ENCODE peak calls at places on chromosome 16, in ten cellular contexts. D is heart left ventricle, K is gastrocnemius medialis, I is foreskin fibroblast, R is psoas muscle, A is transverse colon, M is fibroblast of mammary gland, L is breast epithelium, B is NB4, Q is thoracic aorta. N is an unnamed sample.

GRCh38 chr16:660459-661183 is 7.3 kb upstream of the RHOT2 start:
- DNase-seq in M (peak), I (peak), A (peak), B (no peak), R (peak), L (peak), K (peak), D (peak), Q (no peak), N (peak)

GRCh38 chr16:3095869-3096268 is 3.2 kb downstream of the ZSCAN10 start:
- DNase-seq in M (peak), A (peak), I (no peak), L (no peak), R (no peak), Q (no peak), K (no peak), B (peak), D (no peak), N (no peak)

GRCh38 chr16:17227278-17227677 is 243.5 kb downstream of the XYLT1 start:
- DNase-seq in K (no peak), M (no peak), Q (no peak), A (no peak), I (no peak), D (no peak), R (no peak), L (no peak), B (no peak), N (no peak)

GRCh38 chr16:11401161-11402050 is 56.1 kb downstream of the RMI2 start:
- DNase-seq in I (no peak), Q (no peak), B (no peak), M (no peak), A (no peak), L (peak), K (peak), D (peak), R (peak), N (no peak)

GRCh38 chr16:55508941-55509920 is at the start of gene LPCAT2:
- DNase-seq in K (peak), A (peak), R (peak), L (peak), I (peak), D (peak), M (peak), B (peak), Q (no peak), N (peak)

GRCh38 chr16:10981697-10982216 is 37.4 kb downstream of the CLEC16A start:
- DNase-seq in L (no peak), K (no peak), M (no peak), I (no peak), A (no peak), B (peak), D (no peak), Q (no peak), R (no peak), N (no peak)

GRCh38 chr16:61915569-61915968 is 120.7 kb downstream of the CDH8 start:
- DNase-seq in I (no peak), R (no peak), D (no peak), Q (no peak), L (no peak), A (no peak), M (no peak), K (no peak), B (peak), N (no peak)

GRCh38 chr16:73015612-73016487 is 32.1 kb downstream of the ZFHX3 start:
- DNase-seq in B (peak), Q (no peak), I (no peak), L (peak), R (peak), M (no peak), D (no peak), K (peak), A (peak), N (no peak)

GRCh38 chr16:3023415-3023668 is 400 bp downstream of the HCFC1R1 start:
- DNase-seq in L (peak), Q (peak), K (peak), M (peak), I (peak), B (no peak), D (peak), A (no peak), R (no peak), N (peak)

GRCh38 chr16:71723537-71724319 is 773 bp downstream of the PHLPP2 start:
- DNase-seq in L (peak), M (peak), R (peak), I (peak), Q (peak), B (peak), A (peak), D (peak), K (peak), N (no peak)

GRCh38 chr16:85626191-85626951 is 13.2 kb downstream of the GSE1 start:
- DNase-seq in B (no peak), D (peak), A (no peak), L (no peak), M (no peak), Q (no peak), K (no peak), I (no peak), R (no peak), N (no peak)

GRCh38 chr16:23128056-23128455 is 21.2 kb downstream of the USP31 start:
- DNase-seq in I (peak), R (no peak), D (no peak), M (peak), K (no peak), Q (no peak), B (no peak), A (no peak), L (no peak), N (no peak)

GRCh38 chr16:17068524-17068923 is 402.2 kb downstream of the XYLT1 start:
- DNase-seq in K (no peak), I (no peak), Q (no peak), R (no peak), L (no peak), A (no peak), D (no peak), M (no peak), B (no peak), N (no peak)

GRCh38 chr16:74281285-74281684 is 15.3 kb upstream of the PSMD7 start:
- DNase-seq in L (no peak), M (no peak), B (no peak), I (no peak), Q (no peak), D (no peak), A (no peak), R (no peak), K (no peak), N (no peak)

GRCh38 chr16:68235105-68235881 is 634 bp downstream of the ESRP2 start:
- DNase-seq in L (peak), D (peak), R (peak), Q (no peak), A (peak), K (peak), B (no peak), M (no peak), I (no peak), N (no peak)

GRCh38 chr16:26856271-26856670 is 210.5 kb upstream of the C16orf82 start:
- DNase-seq in Q (no peak), R (no peak), D (no peak), L (no peak), K (no peak), I (no peak), A (no peak), B (no peak), M (no peak), N (no peak)

GRCh38 chr16:87284183-87284582 is 33.0 kb downstream of the C16orf95 start:
- DNase-seq in D (no peak), M (no peak), K (no peak), R (no peak), L (no peak), B (no peak), A (no peak), I (no peak), Q (no peak), N (no peak)

GRCh38 chr16:69698404-69698803 is 28.0 kb downstream of the NQO1 start:
- DNase-seq in R (no peak), A (no peak), I (no peak), Q (no peak), K (no peak), L (no peak), B (no peak), D (no peak), M (no peak), N (no peak)

GRCh38 chr16:49600976-49601375 is 227.4 kb downstream of the C16orf78 start:
- DNase-seq in L (no peak), Q (no peak), B (no peak), R (no peak), K (no peak), I (no peak), D (no peak), A (no peak), M (no peak), N (no peak)

DNA sequence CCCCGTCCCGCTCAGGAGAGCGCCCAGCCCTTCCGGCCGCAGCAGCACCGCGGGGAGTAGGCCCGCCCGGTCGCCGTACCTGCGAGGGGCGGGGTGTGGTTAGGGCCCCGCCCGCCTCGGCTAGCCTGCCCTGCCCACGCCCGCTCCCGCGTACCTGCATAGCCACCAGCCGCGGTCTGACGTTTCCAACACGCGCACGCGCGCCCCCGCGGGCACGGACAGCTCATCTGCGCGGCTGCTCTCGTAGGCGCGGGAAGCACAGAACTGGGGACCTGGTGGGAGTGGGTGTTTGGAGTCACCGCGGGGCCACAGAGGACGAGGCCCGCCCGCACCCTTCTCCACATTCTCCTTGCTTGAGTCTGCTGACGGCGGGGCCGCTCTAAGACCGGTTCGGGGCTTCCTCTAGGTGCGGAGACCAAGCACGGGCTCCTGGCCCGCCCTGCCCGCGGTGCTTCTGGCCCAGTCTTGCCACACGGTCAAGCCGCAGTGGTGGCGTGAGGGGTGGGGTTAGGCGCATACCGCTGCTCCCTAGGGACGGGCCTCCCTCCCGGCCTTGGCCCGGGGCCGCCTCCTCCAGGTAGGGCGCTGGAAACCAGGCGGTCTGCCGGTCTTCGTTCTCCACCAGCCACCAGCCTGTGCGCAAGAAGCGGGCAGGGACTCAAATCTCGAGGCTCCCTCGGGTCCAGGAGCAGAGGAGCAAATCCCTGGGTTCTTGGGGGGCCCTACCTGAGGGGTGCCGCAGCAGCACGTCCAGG is 1.8 kb downstream of the NOXO1 start:
- DNase-seq in Q (no peak), M (peak), B (peak), A (peak), L (no peak), R (no peak), I (no peak), K (no peak), D (no peak), N (no peak)
- H3K4me3 ChIP-seq in Q (no peak), M (no peak), B (no peak), A (peak), L (no peak), R (no peak), I (no peak), K (no peak), D (no peak), N (no peak)

GRCh38 chr16:67226804-67227566 is at the start of gene TMEM208:
- DNase-seq in D (peak), L (peak), I (peak), R (peak), B (peak), K (peak), M (peak), Q (peak), A (peak), N (peak)
- TF ChIP-seq CTCF in D (no peak), L (no peak), I (peak), R (no peak), B (peak), K (no peak), M (no peak), Q (no peak), A (no peak), N (no peak)

GRCh38 chr16:14284371-14284770 is 213.3 kb downstream of the MRTFB start:
- DNase-seq in D (no peak), Q (no peak), L (no peak), A (no peak), B (no peak), R (no peak), M (no peak), K (no peak), I (no peak), N (no peak)

GRCh38 chr16:14284930-14285541 is 213.9 kb downstream of the MRTFB start:
- DNase-seq in Q (no peak), I (peak), L (peak), B (no peak), K (peak), A (peak), R (no peak), D (no peak), M (peak), N (no peak)

GRCh38 chr16:14285542-14286380 is 214.6 kb downstream of the MRTFB start:
- DNase-seq in A (peak), D (peak), B (peak), K (peak), Q (peak), R (peak), I (peak), M (peak), L (peak), N (peak)

GRCh38 chr16:14283786-14284185 is 212.7 kb downstream of the MRTFB start:
- DNase-seq in I (no peak), B (no peak), R (no peak), K (no peak), D (no peak), M (no peak), A (no peak), Q (no peak), L (no peak), N (no peak)

GRCh38 chr16:14286381-14287230 is 215.5 kb downstream of the MRTFB start:
- DNase-seq in L (no peak), A (peak), B (no peak), D (no peak), Q (no peak), M (no peak), I (no peak), R (no peak), K (peak), N (no peak)
- H3K4me3 ChIP-seq in L (peak), A (peak), B (no peak), D (peak), Q (peak), M (peak), I (peak), R (peak), K (peak), N (peak)

GRCh38 chr16:12455287-12455798 is 348.3 kb downstream of the CPPED1 start:
- DNase-seq in M (peak), R (peak), A (peak), B (peak), I (peak), D (peak), L (no peak), K (no peak), Q (no peak), N (no peak)
- TF ChIP-seq CTCF in M (peak), R (peak), A (peak), B (peak), I (peak), D (peak), L (peak), K (peak), Q (peak), N (peak)

DNA sequence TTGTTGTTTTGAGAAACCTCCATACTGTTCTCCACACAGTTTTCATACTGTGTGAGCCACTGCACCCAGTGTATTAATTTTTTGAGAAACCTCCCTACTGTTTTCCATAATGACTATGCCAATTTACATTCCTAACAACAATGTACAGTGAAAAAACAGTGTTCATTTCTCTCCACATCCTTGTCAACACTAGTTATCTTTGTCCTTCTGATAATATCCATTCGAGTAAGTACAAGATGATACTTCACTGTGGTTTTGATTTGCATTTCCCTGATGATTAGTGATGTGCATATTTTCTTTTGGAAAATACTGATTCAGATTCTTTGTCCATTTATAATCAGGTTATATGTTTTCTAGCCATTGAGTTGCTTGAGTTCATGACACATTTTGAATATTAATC is 462.0 kb downstream of the CDH11 start:
- DNase-seq in L (no peak), M (no peak), Q (no peak), R (no peak), D (no peak), K (no peak), B (no peak), I (no peak), A (no peak), N (no peak)
- H3K4me3 ChIP-seq in L (no peak), M (no peak), Q (no peak), R (no peak), D (no peak), K (no peak), B (no peak), I (no peak), A (no peak), N (no peak)

GRCh38 chr16:57667526-57668258 is 414 bp upstream of the ADGRG3 start:
- DNase-seq in M (peak), B (peak), D (no peak), K (no peak), A (no peak), R (peak), I (no peak), L (no peak), Q (no peak), N (no peak)
- TF ChIP-seq CTCF in M (no peak), B (peak), D (no peak), K (no peak), A (no peak), R (no peak), I (no peak), L (no peak), Q (no peak), N (peak)

GRCh38 chr16:88634994-88635670 is 3.2 kb upstream of the IL17C start:
- DNase-seq in Q (no peak), D (no peak), A (no peak), I (no peak), M (no peak), K (no peak), B (peak), L (no peak), R (no peak), N (no peak)
- H3K4me3 ChIP-seq in Q (peak), D (peak), A (peak), I (peak), M (peak), K (peak), B (peak), L (peak), R (peak), N (peak)

GRCh38 chr16:50830698-50831097 is 88.8 kb downstream of the CYLD start:
- DNase-seq in I (no peak), M (no peak), K (no peak), L (no peak), A (no peak), D (no peak), R (no peak), B (no peak), Q (no peak), N (no peak)
- TF ChIP-seq CTCF in I (no peak), M (no peak), K (no peak), L (no peak), A (no peak), D (no peak), R (no peak), B (no peak), Q (no peak), N (no peak)

GRCh38 chr16:47732122-47732805 is 271.1 kb downstream of the PHKB start:
- DNase-seq in K (no peak), Q (no peak), B (peak), L (no peak), D (no peak), A (no peak), I (peak), R (no peak), M (peak), N (no peak)

GRCh38 chr16:47734987-47735594 is 274.0 kb downstream of the PHKB start:
- DNase-seq in L (no peak), I (no peak), Q (no peak), D (no peak), A (peak), R (no peak), M (no peak), B (no peak), K (no peak), N (no peak)

GRCh38 chr16:47729701-47730100 is 268.6 kb downstream of the PHKB start:
- DNase-seq in D (no peak), M (no peak), Q (no peak), A (no peak), I (no peak), L (no peak), B (no peak), K (no peak), R (no peak), N (no peak)

GRCh38 chr16:47731252-47731651 is 270.1 kb downstream of the PHKB start:
- DNase-seq in B (no peak), D (no peak), L (peak), A (no peak), K (no peak), I (peak), M (peak), R (no peak), Q (no peak), N (no peak)

DNA sequence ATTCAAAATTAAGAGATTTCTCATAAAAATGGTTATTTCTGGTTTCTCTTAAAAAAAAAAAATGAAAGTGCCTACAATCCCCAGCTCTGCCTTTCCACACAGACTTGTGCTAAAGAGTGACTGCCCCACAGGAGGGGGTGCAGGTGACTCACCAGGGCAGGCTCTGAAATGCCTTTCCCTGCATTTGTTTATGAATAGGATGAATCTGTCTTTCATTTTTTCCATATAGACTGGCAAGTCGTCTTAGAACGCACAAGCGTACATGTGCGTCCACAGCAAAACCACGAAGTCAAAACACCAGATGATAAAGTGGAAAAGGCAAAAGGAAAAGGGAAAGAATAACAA is 271.6 kb downstream of the PHKB start:
- DNase-seq in M (peak), A (no peak), Q (no peak), L (no peak), I (peak), B (no peak), D (no peak), K (no peak), R (no peak), N (peak)
- H3K4me3 ChIP-seq in M (no peak), A (no peak), Q (no peak), L (no peak), I (no peak), B (peak), D (no peak), K (no peak), R (no peak), N (no peak)

N was measured in HFF-Myc.